ENCODE peak calls at places on chromosomes 4 and X, in eight cellular contexts. H, B, A, L, W, G, I and D are unnamed samples.
A peak's percentile ranks its signal among the peaks of the same experiment; 100 is the strongest.

GRCh38 chr4:61041527-61041926 is 158.6 kb upstream of the ADGRL3 start:
- DNase-seq in L (no peak), I (no peak), H (no peak), A (no peak), B (no peak), W (no peak), G (no peak), D (no peak)

GRCh38 chrX:70332600-70332999 is 42.7 kb downstream of the KIF4A start:
- DNase-seq in B (no peak), H (no peak), W (no peak), A (no peak), G (no peak), I (peak; percentile 34), L (no peak), D (no peak)

GRCh38 chrX:18075603-18076002 is 145.1 kb downstream of the BEND2 start:
- DNase-seq in G (peak; percentile 22), I (no peak), B (no peak), A (no peak), L (peak; percentile 80), W (no peak), H (no peak), D (no peak)

GRCh38 chrX:49912086-49912485 is 10.3 kb upstream of the CLCN5 start:
- DNase-seq in I (no peak), G (no peak), H (no peak), L (no peak), W (no peak), A (no peak), B (no peak), D (no peak)

GRCh38 chrX:9519546-9520210 is 54.8 kb downstream of the TBL1X start:
- DNase-seq in A (no peak), G (no peak), W (no peak), I (no peak), L (no peak), B (no peak), H (no peak), D (no peak)

GRCh38 chr4:150337709-150338108 is 244.2 kb upstream of the MAB21L2 start:
- DNase-seq in L (no peak), I (no peak), H (no peak), G (no peak), A (no peak), B (no peak), W (no peak), D (no peak)

GRCh38 chrX:136464589-136464988 is 23.2 kb upstream of the BRS3 start:
- DNase-seq in A (no peak), L (no peak), H (no peak), W (no peak), B (no peak), G (no peak), I (no peak), D (no peak)

GRCh38 chrX:96027363-96027894 is 657.2 kb upstream of the DIAPH2 start:
- DNase-seq in G (no peak), W (no peak), I (no peak), H (no peak), A (no peak), L (no peak), B (no peak), D (peak; percentile 25)

GRCh38 chrX:108310511-108310910 is 127.7 kb downstream of the COL4A6 start:
- DNase-seq in B (no peak), G (no peak), L (no peak), I (no peak), W (no peak), A (no peak), H (no peak), D (no peak)

GRCh38 chr4:102318526-102318925 is 26.8 kb downstream of the SLC39A8 start:
- DNase-seq in W (no peak), I (no peak), A (no peak), G (no peak), L (no peak), H (no peak), B (no peak), D (no peak)

GRCh38 chrX:130539721-130540321 is 138.0 kb downstream of the RBMX2 start:
- DNase-seq in I (peak; percentile 76), A (peak; percentile 85), H (no peak), L (peak; percentile 52), B (peak; percentile 21), G (peak; percentile 36), W (peak; percentile 41), D (peak; percentile 45)

GRCh38 chr4:182142146-182143085 is 100.8 kb upstream of the TENM3 start:
- DNase-seq in H (no peak), A (peak; percentile 76), G (peak; percentile 65), B (no peak), W (no peak), L (no peak), I (no peak), D (no peak)